ENCODE peak calls at places on chromosomes 13 and 19, in six cellular contexts. One of them, this sample, is unnamed.

GRCh38 chr19:38417544-38418506 is 8.2 kb downstream of the RASGRP4 start:
- DNase-seq in tibial nerve: peak; percentile 11
- DNase-seq in cardiac fibroblast: peak; percentile 26
- DNase-seq in AG04450: no peak
- DNase-seq in osteoblast: peak; percentile 58
- DNase-seq in mucosa of descending colon: peak; percentile 66
- DNase-seq in this sample: peak; percentile 57

GRCh38 chr13:61156753-61157152 is 258.9 kb downstream of the PCDH20 start:
- DNase-seq in tibial nerve: no peak
- DNase-seq in cardiac fibroblast: peak; percentile 23
- DNase-seq in AG04450: no peak
- DNase-seq in osteoblast: no peak
- DNase-seq in mucosa of descending colon: no peak
- DNase-seq in this sample: no peak

GRCh38 chr19:4694211-4694987 is 24.3 kb upstream of the MYDGF start:
- DNase-seq in tibial nerve: no peak
- DNase-seq in cardiac fibroblast: peak; percentile 83
- DNase-seq in AG04450: peak; percentile 85
- DNase-seq in osteoblast: peak; percentile 100
- DNase-seq in mucosa of descending colon: peak; percentile 25
- DNase-seq in this sample: no peak

GRCh38 chr19:38093587-38093986 is 130.4 kb downstream of the DPF1 start:
- DNase-seq in tibial nerve: no peak
- DNase-seq in cardiac fibroblast: no peak
- DNase-seq in AG04450: no peak
- DNase-seq in osteoblast: no peak
- DNase-seq in mucosa of descending colon: no peak
- DNase-seq in this sample: no peak

GRCh38 chr13:73201601-73202000 is 142.8 kb downstream of the KLF5 start:
- DNase-seq in tibial nerve: no peak
- DNase-seq in cardiac fibroblast: no peak
- DNase-seq in AG04450: no peak
- DNase-seq in osteoblast: no peak
- DNase-seq in mucosa of descending colon: no peak
- DNase-seq in this sample: no peak

GRCh38 chr13:106467406-106468122 is 67.9 kb downstream of the EFNB2 start:
- DNase-seq in tibial nerve: no peak
- DNase-seq in cardiac fibroblast: no peak
- DNase-seq in AG04450: no peak
- DNase-seq in osteoblast: no peak
- DNase-seq in mucosa of descending colon: no peak
- DNase-seq in this sample: no peak

GRCh38 chr19:17406039-17406886 is 833 bp upstream of the BST2 start:
- DNase-seq in tibial nerve: no peak
- DNase-seq in cardiac fibroblast: peak; percentile 38
- DNase-seq in AG04450: no peak
- DNase-seq in osteoblast: peak; percentile 94
- DNase-seq in mucosa of descending colon: no peak
- DNase-seq in this sample: no peak

GRCh38 chr19:17873661-17874422 is 2.1 kb downstream of the SLC5A5 start:
- DNase-seq in tibial nerve: no peak
- DNase-seq in cardiac fibroblast: no peak
- DNase-seq in AG04450: no peak
- DNase-seq in osteoblast: peak; percentile 92
- DNase-seq in mucosa of descending colon: peak; percentile 72
- DNase-seq in this sample: peak; percentile 50

GRCh38 chr13:33275916-33276315 is 9.6 kb downstream of the STARD13 start:
- DNase-seq in tibial nerve: no peak
- DNase-seq in cardiac fibroblast: peak; percentile 79
- DNase-seq in AG04450: no peak
- DNase-seq in osteoblast: no peak
- DNase-seq in mucosa of descending colon: no peak
- DNase-seq in this sample: no peak

GRCh38 chr19:51407631-51408131 is 9.8 kb downstream of the SIGLEC10 start:
- DNase-seq in tibial nerve: no peak
- DNase-seq in cardiac fibroblast: peak; percentile 44
- DNase-seq in AG04450: no peak
- DNase-seq in osteoblast: peak; percentile 90
- DNase-seq in mucosa of descending colon: peak; percentile 54
- DNase-seq in this sample: no peak

GRCh38 chr19:42178791-42179500 is 38.5 kb downstream of the DEDD2 start:
- DNase-seq in tibial nerve: no peak
- DNase-seq in cardiac fibroblast: no peak
- DNase-seq in AG04450: no peak
- DNase-seq in osteoblast: no peak
- DNase-seq in mucosa of descending colon: no peak
- DNase-seq in this sample: no peak

GRCh38 chr19:47240996-47241918 is 10.3 kb upstream of the BBC3 start:
- DNase-seq in tibial nerve: peak; percentile 60
- DNase-seq in cardiac fibroblast: peak; percentile 80
- DNase-seq in AG04450: no peak
- DNase-seq in osteoblast: peak; percentile 98
- DNase-seq in mucosa of descending colon: peak; percentile 88
- DNase-seq in this sample: peak; percentile 66

GRCh38 chr19:7742991-7743390 is 4.3 kb downstream of the CD209 start:
- DNase-seq in tibial nerve: no peak
- DNase-seq in cardiac fibroblast: no peak
- DNase-seq in AG04450: no peak
- DNase-seq in osteoblast: no peak
- DNase-seq in mucosa of descending colon: no peak
- DNase-seq in this sample: no peak

GRCh38 chr13:110853235-110853721 is 61.6 kb downstream of the ANKRD10 start:
- DNase-seq in tibial nerve: no peak
- DNase-seq in cardiac fibroblast: no peak
- DNase-seq in AG04450: no peak
- DNase-seq in osteoblast: no peak
- DNase-seq in mucosa of descending colon: no peak
- DNase-seq in this sample: no peak

GRCh38 chr13:23960566-23961156 is 63.4 kb upstream of the C1QTNF9B start:
- DNase-seq in tibial nerve: peak; percentile 14
- DNase-seq in cardiac fibroblast: peak; percentile 68
- DNase-seq in AG04450: no peak
- DNase-seq in osteoblast: no peak
- DNase-seq in mucosa of descending colon: peak; percentile 71
- DNase-seq in this sample: no peak

GRCh38 chr19:38658462-38659306 is 11.2 kb downstream of the ACTN4 start:
- DNase-seq in tibial nerve: no peak
- DNase-seq in cardiac fibroblast: peak; percentile 99
- DNase-seq in AG04450: peak; percentile 98
- DNase-seq in osteoblast: peak; percentile 93
- DNase-seq in mucosa of descending colon: peak; percentile 72
- DNase-seq in this sample: no peak

GRCh38 chr13:35157143-35157755 is 215.2 kb downstream of the NBEA start:
- DNase-seq in tibial nerve: peak; percentile 61
- DNase-seq in cardiac fibroblast: peak; percentile 74
- DNase-seq in AG04450: peak; percentile 16
- DNase-seq in osteoblast: peak; percentile 3
- DNase-seq in mucosa of descending colon: peak; percentile 73
- DNase-seq in this sample: no peak

GRCh38 chr19:55503447-55504251 is 15.4 kb downstream of the SSC5D start:
- DNase-seq in tibial nerve: peak; percentile 89
- DNase-seq in cardiac fibroblast: peak; percentile 91
- DNase-seq in AG04450: peak; percentile 80
- DNase-seq in osteoblast: peak; percentile 100
- DNase-seq in mucosa of descending colon: peak; percentile 92
- DNase-seq in this sample: peak; percentile 97

GRCh38 chr19:46181386-46181774 is 33.3 kb downstream of the IGFL2 start:
- DNase-seq in tibial nerve: no peak
- DNase-seq in cardiac fibroblast: peak; percentile 19
- DNase-seq in AG04450: no peak
- DNase-seq in osteoblast: no peak
- DNase-seq in mucosa of descending colon: no peak
- DNase-seq in this sample: no peak

GRCh38 chr13:82115391-82115790 is 1766.9 kb downstream of the SLITRK1 start:
- DNase-seq in tibial nerve: no peak
- DNase-seq in cardiac fibroblast: no peak
- DNase-seq in AG04450: no peak
- DNase-seq in osteoblast: no peak
- DNase-seq in mucosa of descending colon: no peak
- DNase-seq in this sample: no peak

GRCh38 chr19:7522072-7522922 is at the start of gene MCOLN1:
- DNase-seq in tibial nerve: peak; percentile 100
- DNase-seq in cardiac fibroblast: peak; percentile 98
- DNase-seq in AG04450: peak; percentile 88
- DNase-seq in osteoblast: peak; percentile 100
- DNase-seq in mucosa of descending colon: peak; percentile 100
- DNase-seq in this sample: peak; percentile 99

GRCh38 chr19:474126-475078 is 13.6 kb upstream of the SHC2 start:
- DNase-seq in tibial nerve: no peak
- DNase-seq in cardiac fibroblast: no peak
- DNase-seq in AG04450: no peak
- DNase-seq in osteoblast: no peak
- DNase-seq in mucosa of descending colon: no peak
- DNase-seq in this sample: no peak

GRCh38 chr19:38544569-38545315 is 73.0 kb downstream of the MAP4K1 start:
- DNase-seq in tibial nerve: no peak
- DNase-seq in cardiac fibroblast: no peak
- DNase-seq in AG04450: peak; percentile 7
- DNase-seq in osteoblast: no peak
- DNase-seq in mucosa of descending colon: no peak
- DNase-seq in this sample: no peak

GRCh38 chr19:52138614-52139290 is 986 bp downstream of the ZNF616 start:
- DNase-seq in tibial nerve: peak; percentile 7
- DNase-seq in cardiac fibroblast: peak; percentile 16
- DNase-seq in AG04450: no peak
- DNase-seq in osteoblast: no peak
- DNase-seq in mucosa of descending colon: peak; percentile 34
- DNase-seq in this sample: no peak

GRCh38 chr19:5049561-5049960 is 80.6 kb downstream of the KDM4B start:
- DNase-seq in tibial nerve: no peak
- DNase-seq in cardiac fibroblast: no peak
- DNase-seq in AG04450: no peak
- DNase-seq in osteoblast: no peak
- DNase-seq in mucosa of descending colon: no peak
- DNase-seq in this sample: no peak

GRCh38 chr19:48271531-48272151 is 1.8 kb downstream of the ZNF114 start:
- DNase-seq in tibial nerve: no peak
- DNase-seq in cardiac fibroblast: peak; percentile 57
- DNase-seq in AG04450: no peak
- DNase-seq in osteoblast: peak; percentile 78
- DNase-seq in mucosa of descending colon: peak; percentile 22
- DNase-seq in this sample: peak; percentile 37

GRCh38 chr19:19064811-19065745 is 1.3 kb downstream of the SLC25A42 start:
- DNase-seq in tibial nerve: no peak
- DNase-seq in cardiac fibroblast: no peak
- DNase-seq in AG04450: no peak
- DNase-seq in osteoblast: peak; percentile 90
- DNase-seq in mucosa of descending colon: peak; percentile 30
- DNase-seq in this sample: peak; percentile 36

GRCh38 chr19:19062454-19063182 is 1.2 kb upstream of the SLC25A42 start:
- DNase-seq in tibial nerve: no peak
- DNase-seq in cardiac fibroblast: no peak
- DNase-seq in AG04450: peak; percentile 11
- DNase-seq in osteoblast: peak; percentile 95
- DNase-seq in mucosa of descending colon: no peak
- DNase-seq in this sample: no peak

GRCh38 chr19:19061491-19061890 is 2.3 kb upstream of the SLC25A42 start:
- DNase-seq in tibial nerve: no peak
- DNase-seq in cardiac fibroblast: no peak
- DNase-seq in AG04450: no peak
- DNase-seq in osteoblast: peak; percentile 45
- DNase-seq in mucosa of descending colon: peak; percentile 29
- DNase-seq in this sample: no peak

GRCh38 chr19:19063183-19064097 is at the start of gene SLC25A42:
- DNase-seq in tibial nerve: peak; percentile 100
- DNase-seq in cardiac fibroblast: peak; percentile 100
- DNase-seq in AG04450: peak; percentile 99
- DNase-seq in osteoblast: peak; percentile 100
- DNase-seq in mucosa of descending colon: peak; percentile 99
- DNase-seq in this sample: peak; percentile 96

GRCh38 chr19:19064098-19064722 is 416 bp downstream of the SLC25A42 start:
- DNase-seq in tibial nerve: no peak
- DNase-seq in cardiac fibroblast: no peak
- DNase-seq in AG04450: no peak
- DNase-seq in osteoblast: no peak
- DNase-seq in mucosa of descending colon: peak; percentile 35
- DNase-seq in this sample: peak; percentile 32
- TF ChIP-seq CTCF in tibial nerve: no peak
- TF ChIP-seq CTCF in cardiac fibroblast: peak; percentile 8
- TF ChIP-seq CTCF in AG04450: peak; percentile 44
- TF ChIP-seq CTCF in osteoblast: no peak
- TF ChIP-seq CTCF in mucosa of descending colon: no peak
- TF ChIP-seq CTCF in this sample: no peak

DNA sequence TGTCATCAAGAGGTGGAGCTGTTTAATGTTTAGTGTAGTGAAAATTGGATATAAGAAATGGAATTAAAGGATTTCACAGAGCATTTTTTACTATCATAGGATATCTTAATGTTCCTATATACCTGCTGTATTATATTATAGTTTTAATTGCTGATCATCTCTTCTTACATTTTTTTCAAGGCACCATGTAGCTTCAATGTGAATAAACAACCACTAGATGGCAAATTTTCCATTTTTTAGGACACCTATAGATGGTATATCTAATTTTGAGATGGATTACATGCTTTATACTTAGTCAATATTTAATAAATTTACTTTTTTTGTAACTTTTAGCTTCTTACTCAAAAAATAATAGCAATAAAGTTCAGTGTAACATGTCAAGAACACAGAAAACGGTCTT is 9.0 kb upstream of the ATXN8OS start:
- DNase-seq in tibial nerve: no peak
- DNase-seq in cardiac fibroblast: no peak
- DNase-seq in AG04450: no peak
- DNase-seq in osteoblast: peak; percentile 25
- DNase-seq in mucosa of descending colon: no peak
- DNase-seq in this sample: no peak
- TF ChIP-seq CTCF in tibial nerve: no peak
- TF ChIP-seq CTCF in cardiac fibroblast: peak; percentile 13
- TF ChIP-seq CTCF in AG04450: no peak
- TF ChIP-seq CTCF in osteoblast: no peak
- TF ChIP-seq CTCF in mucosa of descending colon: no peak
- TF ChIP-seq CTCF in this sample: no peak

DNA sequence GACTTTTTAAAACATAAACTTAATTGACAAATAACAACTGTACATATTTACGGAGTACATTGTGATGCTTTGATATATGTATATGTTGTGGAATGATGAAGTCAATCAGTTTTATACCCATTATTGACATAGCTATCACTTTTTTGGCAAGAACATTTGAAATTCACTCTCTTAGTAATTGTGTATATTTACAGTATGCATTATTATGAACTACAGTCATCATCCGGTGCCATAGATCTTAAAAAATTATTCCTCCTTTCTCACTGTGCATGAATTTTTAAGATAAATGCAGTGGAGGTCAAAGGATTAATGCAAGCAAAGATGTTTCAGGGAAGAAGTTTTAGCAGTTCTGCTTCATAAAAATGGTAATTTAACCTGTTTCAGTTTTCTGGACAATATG is 8.0 kb upstream of the VN1R4 start:
- DNase-seq in tibial nerve: no peak
- DNase-seq in cardiac fibroblast: no peak
- DNase-seq in AG04450: no peak
- DNase-seq in osteoblast: no peak
- DNase-seq in mucosa of descending colon: no peak
- DNase-seq in this sample: no peak
- TF ChIP-seq CTCF in tibial nerve: no peak
- TF ChIP-seq CTCF in cardiac fibroblast: no peak
- TF ChIP-seq CTCF in AG04450: no peak
- TF ChIP-seq CTCF in osteoblast: no peak
- TF ChIP-seq CTCF in mucosa of descending colon: no peak
- TF ChIP-seq CTCF in this sample: no peak

GRCh38 chr13:71290963-71291937 is 575.8 kb downstream of the DACH1 start:
- DNase-seq in tibial nerve: peak; percentile 39
- DNase-seq in cardiac fibroblast: peak; percentile 3
- DNase-seq in AG04450: no peak
- DNase-seq in osteoblast: no peak
- DNase-seq in mucosa of descending colon: peak; percentile 48
- DNase-seq in this sample: no peak

GRCh38 chr13:71285700-71286099 is 581.3 kb downstream of the DACH1 start:
- DNase-seq in tibial nerve: no peak
- DNase-seq in cardiac fibroblast: no peak
- DNase-seq in AG04450: no peak
- DNase-seq in osteoblast: no peak
- DNase-seq in mucosa of descending colon: peak; percentile 40
- DNase-seq in this sample: no peak
- TF ChIP-seq CTCF in tibial nerve: no peak
- TF ChIP-seq CTCF in cardiac fibroblast: no peak
- TF ChIP-seq CTCF in AG04450: no peak
- TF ChIP-seq CTCF in osteoblast: no peak
- TF ChIP-seq CTCF in mucosa of descending colon: no peak
- TF ChIP-seq CTCF in this sample: no peak

This sample was measured in activated B cell treated with CpG ODN at 0.5 μM for 24 hours.